ENCODE peak calls at places on chromosomes 3 and 15, in ten cellular contexts. One of them, this sample, is unnamed.

GRCh38 chr3:189739396-189739795 is 108.2 kb downstream of the TP63 start:
- DNase-seq in NCI-H1417: no peak
- DNase-seq in cerebellum: no peak
- DNase-seq in stimulated activated CD4-positive, alpha-beta T cell treated with anti-CD3 and anti-CD28 coated beads, Interleukin-15, amount 100 ng/mL, for 1 hour: no peak
- DNase-seq in foreskin fibroblast: no peak
- DNase-seq in epithelial cell of esophagus: peak; percentile 73
- DNase-seq in HuH-7: no peak
- DNase-seq in skeletal muscle cell: no peak
- DNase-seq in hepatic stellate cell: no peak
- DNase-seq in AG09319: no peak
- DNase-seq in this sample: no peak

GRCh38 chr3:127484601-127485388 is 105.7 kb downstream of the TPRA1 start:
- DNase-seq in NCI-H1417: no peak
- DNase-seq in epithelial cell of esophagus: no peak
- DNase-seq in stimulated activated CD4-positive, alpha-beta T cell treated with anti-CD3 and anti-CD28 coated beads, Interleukin-15, amount 100 ng/mL, for 1 hour: no peak
- DNase-seq in AG09319: no peak
- DNase-seq in cerebellum: peak; percentile 39
- DNase-seq in foreskin fibroblast: peak; percentile 26
- DNase-seq in hepatic stellate cell: no peak
- DNase-seq in skeletal muscle cell: no peak
- DNase-seq in HuH-7: no peak
- DNase-seq in this sample: no peak

GRCh38 chr15:59157840-59158700 is 48.6 kb upstream of the LDHAL6B start:
- DNase-seq in skeletal muscle cell: no peak
- DNase-seq in HuH-7: no peak
- DNase-seq in epithelial cell of esophagus: no peak
- DNase-seq in cerebellum: no peak
- DNase-seq in AG09319: no peak
- DNase-seq in foreskin fibroblast: peak; percentile 50
- DNase-seq in hepatic stellate cell: no peak
- DNase-seq in stimulated activated CD4-positive, alpha-beta T cell treated with anti-CD3 and anti-CD28 coated beads, Interleukin-15, amount 100 ng/mL, for 1 hour: no peak
- DNase-seq in NCI-H1417: no peak
- DNase-seq in this sample: no peak

GRCh38 chr15:67611803-67612369 is 69.4 kb downstream of the MAP2K5 start:
- DNase-seq in HuH-7: no peak
- DNase-seq in foreskin fibroblast: no peak
- DNase-seq in skeletal muscle cell: no peak
- DNase-seq in hepatic stellate cell: no peak
- DNase-seq in epithelial cell of esophagus: no peak
- DNase-seq in cerebellum: no peak
- DNase-seq in stimulated activated CD4-positive, alpha-beta T cell treated with anti-CD3 and anti-CD28 coated beads, Interleukin-15, amount 100 ng/mL, for 1 hour: no peak
- DNase-seq in AG09319: no peak
- DNase-seq in NCI-H1417: no peak
- DNase-seq in this sample: no peak

GRCh38 chr3:126339466-126339865 is 17.7 kb downstream of the KLF15 start:
- DNase-seq in stimulated activated CD4-positive, alpha-beta T cell treated with anti-CD3 and anti-CD28 coated beads, Interleukin-15, amount 100 ng/mL, for 1 hour: no peak
- DNase-seq in cerebellum: no peak
- DNase-seq in HuH-7: no peak
- DNase-seq in NCI-H1417: no peak
- DNase-seq in AG09319: no peak
- DNase-seq in foreskin fibroblast: no peak
- DNase-seq in hepatic stellate cell: no peak
- DNase-seq in skeletal muscle cell: no peak
- DNase-seq in epithelial cell of esophagus: no peak
- DNase-seq in this sample: no peak

GRCh38 chr3:32945136-32945535 is 6.3 kb upstream of the CCR4 start:
- DNase-seq in hepatic stellate cell: no peak
- DNase-seq in NCI-H1417: no peak
- DNase-seq in AG09319: no peak
- DNase-seq in stimulated activated CD4-positive, alpha-beta T cell treated with anti-CD3 and anti-CD28 coated beads, Interleukin-15, amount 100 ng/mL, for 1 hour: no peak
- DNase-seq in HuH-7: no peak
- DNase-seq in epithelial cell of esophagus: peak; percentile 93
- DNase-seq in skeletal muscle cell: peak; percentile 26
- DNase-seq in foreskin fibroblast: peak; percentile 22
- DNase-seq in cerebellum: no peak
- DNase-seq in this sample: no peak

GRCh38 chr15:60652870-60653269 is 173.9 kb upstream of the ICE2 start:
- DNase-seq in stimulated activated CD4-positive, alpha-beta T cell treated with anti-CD3 and anti-CD28 coated beads, Interleukin-15, amount 100 ng/mL, for 1 hour: no peak
- DNase-seq in hepatic stellate cell: no peak
- DNase-seq in AG09319: no peak
- DNase-seq in foreskin fibroblast: no peak
- DNase-seq in HuH-7: no peak
- DNase-seq in NCI-H1417: peak; percentile 86
- DNase-seq in skeletal muscle cell: no peak
- DNase-seq in epithelial cell of esophagus: no peak
- DNase-seq in cerebellum: no peak
- DNase-seq in this sample: no peak

GRCh38 chr3:119639494-119640350 is 20.7 kb downstream of the POPDC2 start:
- DNase-seq in stimulated activated CD4-positive, alpha-beta T cell treated with anti-CD3 and anti-CD28 coated beads, Interleukin-15, amount 100 ng/mL, for 1 hour: no peak
- DNase-seq in cerebellum: no peak
- DNase-seq in AG09319: no peak
- DNase-seq in epithelial cell of esophagus: peak; percentile 43
- DNase-seq in foreskin fibroblast: peak; percentile 41
- DNase-seq in NCI-H1417: no peak
- DNase-seq in skeletal muscle cell: no peak
- DNase-seq in hepatic stellate cell: no peak
- DNase-seq in HuH-7: no peak
- DNase-seq in this sample: no peak

GRCh38 chr3:197260491-197261163 is 37.8 kb downstream of the DLG1 start:
- DNase-seq in NCI-H1417: peak; percentile 10
- DNase-seq in stimulated activated CD4-positive, alpha-beta T cell treated with anti-CD3 and anti-CD28 coated beads, Interleukin-15, amount 100 ng/mL, for 1 hour: no peak
- DNase-seq in skeletal muscle cell: no peak
- DNase-seq in foreskin fibroblast: peak; percentile 16
- DNase-seq in HuH-7: no peak
- DNase-seq in epithelial cell of esophagus: no peak
- DNase-seq in hepatic stellate cell: no peak
- DNase-seq in AG09319: no peak
- DNase-seq in cerebellum: no peak
- DNase-seq in this sample: no peak

GRCh38 chr15:62135532-62136134 is 29.5 kb downstream of the C2CD4B start:
- DNase-seq in stimulated activated CD4-positive, alpha-beta T cell treated with anti-CD3 and anti-CD28 coated beads, Interleukin-15, amount 100 ng/mL, for 1 hour: no peak
- DNase-seq in epithelial cell of esophagus: peak; percentile 62
- DNase-seq in hepatic stellate cell: no peak
- DNase-seq in foreskin fibroblast: peak; percentile 14
- DNase-seq in skeletal muscle cell: no peak
- DNase-seq in HuH-7: no peak
- DNase-seq in cerebellum: no peak
- DNase-seq in AG09319: no peak
- DNase-seq in NCI-H1417: no peak
- DNase-seq in this sample: no peak

GRCh38 chr3:119702530-119703527 is at the start of gene CFAP91:
- DNase-seq in epithelial cell of esophagus: peak; percentile 86
- DNase-seq in skeletal muscle cell: peak; percentile 75
- DNase-seq in stimulated activated CD4-positive, alpha-beta T cell treated with anti-CD3 and anti-CD28 coated beads, Interleukin-15, amount 100 ng/mL, for 1 hour: peak; percentile 65
- DNase-seq in foreskin fibroblast: peak; percentile 96
- DNase-seq in AG09319: peak; percentile 79
- DNase-seq in HuH-7: no peak
- DNase-seq in hepatic stellate cell: peak; percentile 88
- DNase-seq in NCI-H1417: peak; percentile 98
- DNase-seq in cerebellum: peak; percentile 97
- DNase-seq in this sample: peak; percentile 70

GRCh38 chr3:68088216-68088615 is 433.8 kb upstream of the SUCLG2 start:
- DNase-seq in skeletal muscle cell: no peak
- DNase-seq in epithelial cell of esophagus: no peak
- DNase-seq in foreskin fibroblast: no peak
- DNase-seq in hepatic stellate cell: no peak
- DNase-seq in HuH-7: no peak
- DNase-seq in cerebellum: no peak
- DNase-seq in NCI-H1417: peak; percentile 69
- DNase-seq in AG09319: no peak
- DNase-seq in stimulated activated CD4-positive, alpha-beta T cell treated with anti-CD3 and anti-CD28 coated beads, Interleukin-15, amount 100 ng/mL, for 1 hour: no peak
- DNase-seq in this sample: no peak

GRCh38 chr15:69794643-69795461 is 302.9 kb downstream of the TLE3 start:
- DNase-seq in NCI-H1417: no peak
- DNase-seq in stimulated activated CD4-positive, alpha-beta T cell treated with anti-CD3 and anti-CD28 coated beads, Interleukin-15, amount 100 ng/mL, for 1 hour: no peak
- DNase-seq in AG09319: no peak
- DNase-seq in cerebellum: no peak
- DNase-seq in skeletal muscle cell: no peak
- DNase-seq in HuH-7: no peak
- DNase-seq in epithelial cell of esophagus: peak; percentile 42
- DNase-seq in foreskin fibroblast: peak; percentile 12
- DNase-seq in hepatic stellate cell: peak; percentile 66
- DNase-seq in this sample: no peak

GRCh38 chr15:90161946-90162345 is 39.2 kb upstream of the SEMA4B start:
- DNase-seq in stimulated activated CD4-positive, alpha-beta T cell treated with anti-CD3 and anti-CD28 coated beads, Interleukin-15, amount 100 ng/mL, for 1 hour: no peak
- DNase-seq in HuH-7: no peak
- DNase-seq in epithelial cell of esophagus: peak; percentile 84
- DNase-seq in skeletal muscle cell: no peak
- DNase-seq in foreskin fibroblast: no peak
- DNase-seq in hepatic stellate cell: no peak
- DNase-seq in AG09319: no peak
- DNase-seq in NCI-H1417: no peak
- DNase-seq in cerebellum: no peak
- DNase-seq in this sample: no peak

This sample was measured in NCI-H2107.